ENCODE peak calls at places on chromosomes 3 and 15, in five cellular contexts. W is HCT116, R is GM23338, U is neural progenitor cell, C is A673. F is an unnamed sample. For H3K27me3, the result is how much of the 10 kb centered on the place peaks cover.

GRCh38 chr15:25176616-25176923 is 221.8 kb downstream of the SNRPN start:
- DNase-seq in W (no peak), R (no peak), U (no peak), C (no peak), F (no peak)

GRCh38 chr15:78457101-78457500 is 19.1 kb downstream of the IREB2 start:
- DNase-seq in W (no peak), R (no peak), U (no peak), C (peak), F (peak)

GRCh38 chr3:172094621-172095557 is 55.5 kb downstream of the FNDC3B start:
- DNase-seq in W (no peak), R (peak), U (no peak), C (no peak), F (peak)

GRCh38 chr3:122676759-122677158 is 3.9 kb upstream of the PARP14 start:
- DNase-seq in W (no peak), R (no peak), U (no peak), C (no peak), F (peak)

GRCh38 chr3:14295037-14295436 is 107.4 kb upstream of the SLC6A6 start:
- DNase-seq in W (no peak), R (no peak), U (no peak), C (no peak), F (no peak)

GRCh38 chr15:64681424-64682024 is 93.9 kb downstream of the RBPMS2 start:
- DNase-seq in W (peak), R (peak), U (peak), C (peak), F (peak)

GRCh38 chr15:66080791-66081475 is 172.6 kb downstream of the MEGF11 start:
- DNase-seq in W (no peak), R (peak), U (peak), C (no peak), F (peak)

GRCh38 chr15:70199601-70200000 is 101.9 kb upstream of the TLE3 start:
- DNase-seq in W (no peak), R (no peak), U (no peak), C (peak), F (no peak)

GRCh38 chr3:141377377-141377776 is 9.1 kb downstream of the ZBTB38 start:
- DNase-seq in W (no peak), R (no peak), U (no peak), C (no peak), F (no peak)

GRCh38 chr3:148379763-148380162 is 317.9 kb upstream of the AGTR1 start:
- DNase-seq in W (peak), R (peak), U (peak), C (peak), F (peak)

GRCh38 chr3:17420668-17421067 is 321.8 kb downstream of the TBC1D5 start:
- DNase-seq in W (no peak), R (no peak), U (no peak), C (no peak), F (no peak)

GRCh38 chr15:67403428-67403827 is 117.5 kb upstream of the C15orf61 start:
- DNase-seq in W (no peak), R (no peak), U (no peak), C (no peak), F (no peak)

GRCh38 chr15:63347074-63347859 is 34.4 kb downstream of the CA12 start:
- DNase-seq in W (no peak), R (no peak), U (no peak), C (peak), F (peak)

GRCh38 chr3:195001961-195002861 is 268.7 kb downstream of the XXYLT1 start:
- DNase-seq in W (peak), R (peak), U (peak), C (peak), F (no peak)

GRCh38 chr3:72750405-72750922 is 97.8 kb downstream of the SHQ1 start:
- DNase-seq in W (no peak), R (no peak), U (peak), C (no peak), F (no peak)

GRCh38 chr15:90558182-90558581 is 28.5 kb downstream of the CRTC3 start:
- DNase-seq in W (no peak), R (no peak), U (no peak), C (no peak), F (no peak)

GRCh38 chr3:13308406-13308805 is 111.7 kb downstream of the NUP210 start:
- DNase-seq in W (peak), R (peak), U (peak), C (peak), F (peak)

GRCh38 chr3:7573330-7573729 is 712.4 kb downstream of the GRM7 start:
- DNase-seq in W (no peak), R (no peak), U (no peak), C (no peak), F (peak)

GRCh38 chr3:25556504-25556903 is 108.2 kb downstream of the TOP2B start:
- DNase-seq in W (no peak), R (no peak), U (no peak), C (no peak), F (no peak)

GRCh38 chr3:25468866-25469319 is 40.8 kb downstream of the RARB start:
- DNase-seq in W (no peak), R (peak), U (peak), C (no peak), F (peak)

GRCh38 chr3:134299185-134299887 is 48.7 kb upstream of the RYK start:
- DNase-seq in W (no peak), R (peak), U (peak), C (peak), F (no peak)

GRCh38 chr15:83605595-83605994 is 48.3 kb upstream of the ADAMTSL3 start:
- DNase-seq in W (no peak), R (no peak), U (no peak), C (no peak), F (no peak)

GRCh38 chr3:16264708-16265454 is at the start of the genes DPH3 and OXNAD1:
- DNase-seq in W (peak), R (peak), U (peak), C (peak), F (peak)

GRCh38 chr3:16266714-16267113 is 1.7 kb downstream of the OXNAD1 start:
- DNase-seq in W (no peak), R (no peak), U (no peak), C (no peak), F (no peak)

GRCh38 chr3:16262195-16262594 is 2.5 kb downstream of the DPH3 start:
- DNase-seq in W (no peak), R (no peak), U (no peak), C (no peak), F (no peak)

GRCh38 chr3:16265455-16265786 is 409 bp downstream of the OXNAD1 start:
- DNase-seq in W (no peak), R (no peak), U (no peak), C (no peak), F (no peak)

DNA sequence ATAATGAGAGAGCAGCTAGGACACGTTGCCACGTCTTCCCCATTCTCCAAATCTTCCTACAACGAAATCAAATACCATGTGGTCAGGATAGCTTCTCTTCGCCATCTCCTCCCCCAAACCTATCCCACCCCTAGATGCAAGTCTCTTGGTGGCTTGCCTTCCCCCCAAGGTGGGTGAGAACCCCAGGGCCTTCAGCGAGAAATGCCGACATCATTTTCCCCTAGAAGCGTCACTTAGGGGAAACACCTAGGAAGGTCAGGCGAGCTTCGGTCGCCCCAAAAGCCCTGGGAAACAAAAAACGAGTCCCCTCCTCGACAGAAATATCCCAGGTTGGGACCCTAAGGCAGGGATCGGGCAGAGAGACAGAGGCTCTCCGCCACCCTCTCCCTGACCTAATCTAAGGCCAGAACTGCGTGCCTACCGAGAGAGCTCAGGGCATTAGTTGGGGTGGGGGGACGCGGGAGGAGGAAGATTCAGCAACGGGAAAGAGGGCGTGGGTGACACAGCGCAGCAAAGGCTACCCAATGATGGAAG is 502 bp downstream of the DPH3 start:
- DNase-seq in W (no peak), R (no peak), U (no peak), C (no peak), F (peak)
- TF ChIP-seq EZH2 in W (no peak), R (no peak), U (no peak), C (no peak), F (no peak)

DNA sequence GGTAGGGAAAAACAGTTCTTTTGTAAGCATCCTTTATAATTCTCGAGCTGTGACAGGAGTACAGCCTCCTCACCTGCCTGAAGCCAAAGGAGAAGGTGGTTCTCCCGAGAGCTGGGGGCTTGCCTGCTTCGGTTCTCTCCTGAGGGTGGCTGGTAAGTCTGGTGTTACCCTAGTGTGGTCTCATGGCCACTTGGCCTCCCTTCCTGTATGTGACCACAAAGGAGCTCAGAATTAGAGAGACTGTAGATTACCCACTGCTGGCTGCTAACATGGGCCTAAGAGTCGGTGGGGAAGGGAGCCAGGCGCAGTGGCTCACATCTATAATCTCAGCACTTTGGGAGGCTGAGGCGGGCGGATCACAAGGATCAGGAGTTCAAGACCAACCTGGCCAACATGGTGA is 12.6 kb downstream of the PDHB start:
- DNase-seq in W (no peak), R (no peak), U (no peak), C (no peak), F (no peak)
- H3K27me3 ChIP-seq in W (under half), R (under half), U (under half), C (under half), F (under half)

DNA sequence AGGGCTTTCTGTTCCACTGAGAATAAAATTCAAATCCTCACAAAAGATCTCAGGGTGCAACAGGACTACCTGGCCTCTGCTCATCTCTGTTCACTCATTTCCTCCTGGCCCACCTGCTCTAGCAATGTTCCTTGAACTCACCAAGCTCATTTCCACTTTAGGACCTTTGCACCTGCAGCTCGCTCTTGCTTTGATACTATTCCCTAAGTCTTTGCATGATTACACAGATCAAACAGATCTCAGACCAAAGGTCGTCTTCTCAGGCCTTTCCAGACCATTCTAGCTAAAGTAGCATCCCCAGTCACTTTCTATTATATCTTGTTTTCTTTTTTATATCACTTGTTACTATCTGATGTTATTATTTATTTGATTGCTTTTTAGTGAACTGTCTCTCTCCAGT is 54.7 kb downstream of the B3GNT5 start:
- DNase-seq in W (no peak), R (no peak), U (no peak), C (no peak), F (no peak)
- TF ChIP-seq EZH2 in W (no peak), R (no peak), U (no peak), C (no peak), F (no peak)

DNA sequence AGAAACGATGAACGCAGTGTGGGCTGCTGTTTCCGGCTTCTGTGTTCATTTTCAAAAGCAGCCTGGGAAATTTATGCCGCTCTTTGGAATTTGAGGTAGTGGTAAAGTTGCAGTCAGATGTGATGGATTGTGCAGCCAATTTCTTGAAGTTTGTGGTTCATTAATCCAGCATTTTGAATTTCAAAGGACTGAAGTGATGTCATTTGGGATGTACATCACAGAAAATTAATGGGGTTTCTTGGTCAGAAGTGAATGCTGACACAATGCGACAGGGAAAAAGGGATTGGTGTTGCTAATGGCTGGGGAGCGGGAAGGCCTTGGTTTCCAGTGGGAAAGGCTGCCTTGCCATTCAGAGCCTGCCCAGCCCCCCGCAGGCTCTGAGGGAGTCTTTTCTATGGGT is 110.9 kb upstream of the KLHL25 start:
- DNase-seq in W (no peak), R (no peak), U (no peak), C (no peak), F (peak)
- H3K27me3 ChIP-seq in W (under half), R (under half), U (under half), C (half or more), F (under half)

DNA sequence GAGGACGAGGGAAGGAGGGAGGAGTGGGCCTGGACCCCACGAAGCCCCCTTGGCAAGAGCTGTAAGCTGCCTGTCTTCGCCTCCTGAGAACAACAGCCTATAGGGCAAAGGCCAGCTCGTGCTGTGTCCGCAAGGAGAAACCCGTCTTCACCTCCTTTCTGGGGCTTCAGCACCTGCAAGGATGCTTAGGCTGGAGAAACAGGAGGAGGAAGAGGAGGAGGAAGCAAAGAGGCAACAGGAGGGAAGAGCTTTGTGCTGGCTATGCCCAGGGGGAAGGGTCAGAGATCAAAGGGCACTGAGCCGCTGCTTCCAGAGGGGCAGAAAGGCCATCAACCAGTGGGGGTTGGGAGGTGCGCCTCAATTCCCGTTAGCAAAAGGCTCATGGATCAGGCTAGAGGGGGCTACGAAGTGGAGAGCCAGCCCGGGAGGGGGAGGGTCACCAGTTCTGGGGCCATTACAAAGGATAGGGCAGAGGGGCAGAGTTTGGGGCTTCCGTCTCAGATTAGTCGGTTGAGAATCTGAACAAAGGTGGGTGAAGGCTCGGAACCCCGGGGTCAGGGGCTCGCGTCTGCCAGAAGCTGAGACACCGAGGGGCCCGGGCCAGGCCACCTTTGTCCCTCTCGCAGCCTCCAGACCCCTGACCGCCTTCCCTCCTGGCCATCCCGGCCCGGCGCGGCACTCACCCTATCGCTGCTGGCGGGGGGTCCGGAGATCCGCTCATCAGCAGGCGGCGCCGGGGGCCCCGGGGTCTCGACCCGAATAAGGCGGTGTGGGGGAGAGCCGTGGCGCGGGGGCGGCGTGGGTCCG is 792 bp downstream of the SHF start:
- DNase-seq in W (no peak), R (peak), U (peak), C (no peak), F (no peak)
- TF ChIP-seq EZH2 in W (no peak), R (no peak), U (no peak), C (no peak), F (no peak)

DNA sequence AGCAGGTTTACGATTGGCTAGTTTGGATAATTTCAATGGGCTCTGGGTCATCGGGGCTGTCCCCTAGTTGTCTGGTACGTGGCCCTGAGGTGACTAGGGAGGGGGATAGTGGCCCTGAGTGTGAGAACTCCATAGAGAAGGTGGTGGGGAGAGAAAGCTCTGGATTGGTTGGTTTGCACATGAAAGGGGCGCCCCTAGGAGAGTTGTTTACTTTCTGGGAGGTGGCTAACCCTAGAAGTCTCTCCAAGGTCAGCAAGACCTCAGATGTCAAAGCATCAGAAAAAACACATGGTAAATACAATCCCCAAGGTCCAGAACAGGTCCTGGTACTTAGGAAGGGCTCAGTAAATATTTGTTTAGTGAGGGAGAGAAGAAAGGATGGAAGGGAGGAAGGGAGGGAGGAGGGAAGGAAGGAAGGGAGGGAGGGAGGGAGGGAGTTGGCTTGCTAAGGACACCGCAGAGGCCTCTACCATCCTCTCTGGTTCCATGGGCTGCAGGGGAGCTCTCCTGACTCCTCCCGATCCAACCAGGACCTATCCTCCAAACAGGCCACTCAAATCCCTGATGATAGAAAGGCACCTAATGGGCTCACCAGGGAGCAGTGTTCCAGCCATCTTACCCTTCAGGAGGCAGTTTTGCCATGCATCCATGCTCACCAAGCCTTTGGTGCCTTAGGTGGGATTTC is 3.0 kb upstream of the TRH start:
- DNase-seq in W (no peak), R (peak), U (peak), C (no peak), F (no peak)
- H3K27me3 ChIP-seq in W (under half), R (half or more), U (half or more), C (under half), F (half or more)

DNA sequence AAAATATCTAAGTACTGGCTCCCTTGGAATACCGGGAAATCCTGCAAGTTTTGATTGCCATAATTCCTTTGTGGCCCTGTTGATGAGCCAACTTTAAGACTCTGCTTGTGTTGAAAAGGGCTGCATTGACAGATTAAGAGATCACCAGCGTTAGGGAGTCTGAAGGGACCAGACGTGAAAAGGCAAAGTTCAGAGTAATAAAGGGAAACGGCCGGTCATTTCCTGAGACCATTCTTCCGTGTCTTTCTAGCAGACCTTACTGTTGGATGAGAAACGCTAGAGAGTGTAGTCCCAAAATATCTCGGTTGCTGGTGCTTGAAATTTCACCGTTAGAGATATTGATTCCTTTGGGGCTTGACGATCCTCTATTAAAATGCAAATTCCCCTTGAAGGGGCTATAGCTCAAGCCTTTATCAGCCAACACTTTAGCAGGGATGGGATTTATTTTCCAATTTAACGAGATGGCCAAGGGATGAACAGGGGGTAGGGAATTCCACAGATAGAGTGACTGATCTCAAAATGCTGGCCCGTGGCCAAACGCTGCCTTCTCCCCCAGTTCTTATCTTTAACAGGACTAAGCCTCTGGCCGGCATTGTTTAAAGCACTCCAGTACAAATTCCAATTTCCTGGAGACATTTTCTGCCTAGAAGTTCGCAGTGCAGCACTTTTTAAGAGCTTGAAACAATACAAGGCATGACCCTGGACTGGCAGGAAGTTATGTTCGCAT is 250.4 kb downstream of the TJP1 start:
- DNase-seq in W (no peak), R (peak), U (peak), C (peak), F (no peak)
- TF ChIP-seq EZH2 in W (no peak), R (no peak), U (no peak), C (peak), F (no peak)